ENCODE peak calls at places on chromosomes 1 and 21, in seven cellular contexts. F, X, P, T, G, K and L are unnamed samples.

GRCh38 chr1:240705584-240705983 is 93.6 kb upstream of the GREM2 start:
- DNase-seq in T (no peak), P (peak), K (no peak), F (no peak), G (peak), X (no peak), L (peak)

GRCh38 chr1:245155186-245156040 is 628 bp downstream of the KIF26B start:
- DNase-seq in G (peak), T (peak), F (no peak), K (peak), X (no peak), P (peak), L (no peak)

GRCh38 chr1:201885531-201886075 is 3.1 kb upstream of the SHISA4 start:
- DNase-seq in P (peak), G (peak), K (peak), T (no peak), X (no peak), F (no peak), L (no peak)

GRCh38 chr1:162145280-162145965 is 75.9 kb downstream of the NOS1AP start:
- DNase-seq in T (no peak), X (no peak), G (peak), K (no peak), F (no peak), P (peak), L (no peak)

GRCh38 chr1:71658295-71658694 is 577.5 kb upstream of the ZRANB2 start:
- DNase-seq in K (no peak), G (peak), T (no peak), X (no peak), P (peak), F (no peak), L (no peak)

GRCh38 chr1:229459815-229460214 is 25.9 kb upstream of the ACTA1 start:
- DNase-seq in K (no peak), T (no peak), G (no peak), P (no peak), F (no peak), X (no peak), L (no peak)

GRCh38 chr1:25743164-25744139 is 56.5 kb upstream of the SELENON start:
- DNase-seq in G (peak), K (no peak), P (peak), T (peak), X (no peak), F (no peak), L (no peak)

GRCh38 chr1:41379741-41380130 is 18.5 kb downstream of the FOXO6 start:
- DNase-seq in K (no peak), P (no peak), X (no peak), G (no peak), T (no peak), F (no peak), L (no peak)

GRCh38 chr21:28126521-28127317 is 866.0 kb downstream of the LTN1 start:
- DNase-seq in P (no peak), F (no peak), X (no peak), T (no peak), G (no peak), K (no peak), L (no peak)

GRCh38 chr1:242811092-242811840 is 286.8 kb upstream of the PLD5 start:
- DNase-seq in T (no peak), G (peak), P (peak), K (peak), X (no peak), F (peak), L (no peak)

GRCh38 chr1:180560868-180561600 is 2.3 kb downstream of the OVAAL start:
- DNase-seq in G (peak), T (no peak), F (peak), P (peak), X (no peak), K (peak), L (no peak)

GRCh38 chr1:145990249-145991097 is 5.9 kb downstream of the TXNIP start:
- DNase-seq in T (peak), X (no peak), P (no peak), G (no peak), F (no peak), K (no peak), L (no peak)

GRCh38 chr1:219385786-219386427 is 212.2 kb downstream of the LYPLAL1 start:
- DNase-seq in F (peak), K (peak), T (peak), P (peak), G (peak), X (no peak), L (no peak)

GRCh38 chr1:14742181-14742980 is 143.9 kb downstream of the KAZN start:
- DNase-seq in T (no peak), F (peak), G (peak), K (peak), X (peak), P (peak), L (peak)

GRCh38 chr1:247370786-247371732 is 39.4 kb upstream of the ZNF496 start:
- DNase-seq in F (no peak), P (peak), G (peak), K (no peak), X (no peak), T (no peak), L (no peak)

GRCh38 chr1:55313903-55314302 is 98.7 kb upstream of the USP24 start:
- DNase-seq in T (no peak), F (no peak), K (no peak), P (peak), X (no peak), G (peak), L (no peak)

GRCh38 chr1:212856755-212857154 is 1.3 kb upstream of the FLVCR1 start:
- DNase-seq in P (no peak), X (no peak), F (no peak), T (no peak), K (no peak), G (no peak), L (no peak)
- H3K4me3 ChIP-seq in P (peak), X (no peak), F (peak), T (no peak), K (peak), G (peak), L (peak)

GRCh38 chr21:41780337-41781046 is 13.6 kb upstream of the RIPK4 start:
- DNase-seq in G (no peak), T (no peak), F (no peak), X (no peak), P (no peak), K (no peak), L (no peak)
- H3K4me3 ChIP-seq in G (no peak), T (no peak), F (no peak), X (no peak), P (no peak), K (no peak), L (no peak)

GRCh38 chr21:22573834-22574233 is 1575.6 kb downstream of the NCAM2 start:
- DNase-seq in T (no peak), P (no peak), G (no peak), X (no peak), K (no peak), F (no peak), L (no peak)

DNA sequence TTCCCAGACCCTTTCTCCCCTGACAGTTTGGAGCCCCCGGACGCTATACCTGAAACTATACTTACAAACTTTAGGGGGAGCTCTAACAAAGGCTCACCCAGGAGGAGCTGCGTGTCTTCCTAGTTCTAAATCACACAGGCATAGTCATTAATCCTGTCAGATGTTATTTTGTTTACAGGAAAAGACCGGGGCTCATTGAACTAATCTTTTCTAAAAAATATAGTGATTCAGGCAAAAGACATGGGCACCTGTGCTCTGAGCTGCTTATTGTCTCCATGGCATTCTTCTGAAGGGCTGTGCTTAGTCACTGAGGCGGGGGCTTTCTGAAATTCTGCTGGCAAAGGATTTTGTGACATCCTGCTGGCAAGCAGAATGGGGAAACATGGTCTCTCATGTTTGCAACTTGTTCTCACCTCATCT is 1577.0 kb downstream of the NCAM2 start:
- DNase-seq in F (no peak), G (no peak), T (no peak), X (no peak), K (no peak), P (no peak), L (no peak)
- H3K4me3 ChIP-seq in F (no peak), G (no peak), T (no peak), X (no peak), K (no peak), P (no peak), L (no peak)

GRCh38 chr1:32960819-32961355 is 3.7 kb downstream of the RNF19B start:
- DNase-seq in G (no peak), K (no peak), P (no peak), X (no peak), T (no peak), F (no peak), L (no peak)
- H3K4me3 ChIP-seq in G (no peak), K (no peak), P (no peak), X (no peak), T (no peak), F (no peak), L (no peak)

GRCh38 chr1:232096751-232097150 is 470.2 kb downstream of the DISC1 start:
- DNase-seq in T (no peak), G (no peak), K (no peak), P (no peak), F (no peak), X (no peak), L (no peak)
- H3K4me3 ChIP-seq in T (no peak), G (no peak), K (no peak), P (no peak), F (no peak), X (no peak), L (no peak)